ENCODE peak calls at places on chromosome 17, in nine cellular contexts. One of them, this sample, is unnamed.

GRCh38 chr17:55688057-55688456 is 34.6 kb downstream of the TMEM100 start:
- DNase-seq in prostate gland: no peak
- DNase-seq in uterus: no peak
- DNase-seq in ovary: no peak
- DNase-seq in neural progenitor cell: no peak
- DNase-seq in CD8-positive, alpha-beta T cell: no peak
- DNase-seq in mammary epithelial cell: no peak
- DNase-seq in adrenal gland: no peak
- DNase-seq in endodermal cell: no peak
- DNase-seq in this sample: no peak

GRCh38 chr17:63956296-63956920 is 16.3 kb downstream of the SCN4A start:
- DNase-seq in uterus: no peak
- DNase-seq in endodermal cell: no peak
- DNase-seq in ovary: no peak
- DNase-seq in adrenal gland: peak; percentile 69
- DNase-seq in prostate gland: no peak
- DNase-seq in CD8-positive, alpha-beta T cell: no peak
- DNase-seq in mammary epithelial cell: no peak
- DNase-seq in neural progenitor cell: no peak
- DNase-seq in this sample: no peak

GRCh38 chr17:60525347-60525623 is 757 bp downstream of the APPBP2 start:
- DNase-seq in ovary: no peak
- DNase-seq in adrenal gland: no peak
- DNase-seq in endodermal cell: no peak
- DNase-seq in CD8-positive, alpha-beta T cell: no peak
- DNase-seq in uterus: no peak
- DNase-seq in neural progenitor cell: peak; percentile 2
- DNase-seq in mammary epithelial cell: no peak
- DNase-seq in prostate gland: peak; percentile 10
- DNase-seq in this sample: no peak

GRCh38 chr17:42846594-42847280 is 2.4 kb downstream of the AOC2 start:
- DNase-seq in adrenal gland: peak; percentile 79
- DNase-seq in mammary epithelial cell: peak; percentile 32
- DNase-seq in neural progenitor cell: no peak
- DNase-seq in endodermal cell: no peak
- DNase-seq in ovary: no peak
- DNase-seq in CD8-positive, alpha-beta T cell: no peak
- DNase-seq in uterus: no peak
- DNase-seq in prostate gland: no peak
- DNase-seq in this sample: no peak

GRCh38 chr17:30095507-30096244 is 20.9 kb upstream of the NSRP1 start:
- DNase-seq in ovary: no peak
- DNase-seq in mammary epithelial cell: peak; percentile 64
- DNase-seq in CD8-positive, alpha-beta T cell: no peak
- DNase-seq in endodermal cell: peak; percentile 78
- DNase-seq in uterus: no peak
- DNase-seq in prostate gland: no peak
- DNase-seq in neural progenitor cell: peak; percentile 64
- DNase-seq in adrenal gland: no peak
- DNase-seq in this sample: peak; percentile 58

GRCh38 chr17:7192271-7192937 is 13.2 kb upstream of the ASGR1 start:
- DNase-seq in mammary epithelial cell: no peak
- DNase-seq in endodermal cell: peak; percentile 46
- DNase-seq in CD8-positive, alpha-beta T cell: no peak
- DNase-seq in neural progenitor cell: no peak
- DNase-seq in adrenal gland: no peak
- DNase-seq in ovary: no peak
- DNase-seq in uterus: no peak
- DNase-seq in prostate gland: no peak
- DNase-seq in this sample: no peak

GRCh38 chr17:80110927-80111701 is 9.7 kb downstream of the GAA start:
- DNase-seq in mammary epithelial cell: no peak
- DNase-seq in uterus: no peak
- DNase-seq in CD8-positive, alpha-beta T cell: no peak
- DNase-seq in neural progenitor cell: no peak
- DNase-seq in ovary: no peak
- DNase-seq in adrenal gland: no peak
- DNase-seq in endodermal cell: peak; percentile 49
- DNase-seq in prostate gland: no peak
- DNase-seq in this sample: no peak

GRCh38 chr17:354651-355556 is 2.3 kb upstream of the RPH3AL start:
- DNase-seq in CD8-positive, alpha-beta T cell: no peak
- DNase-seq in prostate gland: no peak
- DNase-seq in ovary: no peak
- DNase-seq in uterus: no peak
- DNase-seq in endodermal cell: no peak
- DNase-seq in neural progenitor cell: no peak
- DNase-seq in mammary epithelial cell: no peak
- DNase-seq in adrenal gland: no peak
- DNase-seq in this sample: no peak

GRCh38 chr17:71338396-71338795 is 782.4 kb upstream of the SOX9 start:
- DNase-seq in CD8-positive, alpha-beta T cell: no peak
- DNase-seq in uterus: no peak
- DNase-seq in ovary: no peak
- DNase-seq in mammary epithelial cell: peak; percentile 70
- DNase-seq in endodermal cell: no peak
- DNase-seq in adrenal gland: no peak
- DNase-seq in prostate gland: no peak
- DNase-seq in neural progenitor cell: no peak
- DNase-seq in this sample: no peak

GRCh38 chr17:72578817-72579470 is 458.1 kb downstream of the SOX9 start:
- DNase-seq in endodermal cell: no peak
- DNase-seq in prostate gland: no peak
- DNase-seq in neural progenitor cell: no peak
- DNase-seq in ovary: no peak
- DNase-seq in CD8-positive, alpha-beta T cell: no peak
- DNase-seq in mammary epithelial cell: no peak
- DNase-seq in adrenal gland: no peak
- DNase-seq in uterus: no peak
- DNase-seq in this sample: no peak

GRCh38 chr17:78684026-78684425 is 98.0 kb downstream of the CYTH1 start:
- DNase-seq in adrenal gland: no peak
- DNase-seq in CD8-positive, alpha-beta T cell: no peak
- DNase-seq in uterus: no peak
- DNase-seq in neural progenitor cell: no peak
- DNase-seq in ovary: no peak
- DNase-seq in mammary epithelial cell: no peak
- DNase-seq in endodermal cell: no peak
- DNase-seq in prostate gland: no peak
- DNase-seq in this sample: no peak

GRCh38 chr17:76593338-76593737 is 7.7 kb upstream of the ST6GALNAC2 start:
- DNase-seq in CD8-positive, alpha-beta T cell: no peak
- DNase-seq in ovary: no peak
- DNase-seq in neural progenitor cell: no peak
- DNase-seq in uterus: no peak
- DNase-seq in adrenal gland: no peak
- DNase-seq in endodermal cell: no peak
- DNase-seq in mammary epithelial cell: peak; percentile 93
- DNase-seq in prostate gland: no peak
- DNase-seq in this sample: no peak

GRCh38 chr17:44627513-44627912 is 28.8 kb upstream of the MEIOC start:
- DNase-seq in uterus: no peak
- DNase-seq in mammary epithelial cell: no peak
- DNase-seq in prostate gland: no peak
- DNase-seq in neural progenitor cell: no peak
- DNase-seq in endodermal cell: peak; percentile 70
- DNase-seq in ovary: no peak
- DNase-seq in CD8-positive, alpha-beta T cell: no peak
- DNase-seq in adrenal gland: no peak
- DNase-seq in this sample: no peak

GRCh38 chr17:42979511-42980273 is at the start of gene PTGES3L:
- DNase-seq in ovary: no peak
- DNase-seq in prostate gland: peak; percentile 28
- DNase-seq in mammary epithelial cell: no peak
- DNase-seq in endodermal cell: peak; percentile 91
- DNase-seq in adrenal gland: no peak
- DNase-seq in uterus: peak; percentile 48
- DNase-seq in neural progenitor cell: peak; percentile 67
- DNase-seq in CD8-positive, alpha-beta T cell: peak; percentile 14
- DNase-seq in this sample: no peak

GRCh38 chr17:35170968-35171771 is 23.0 kb downstream of the SLC35G3 start:
- DNase-seq in neural progenitor cell: no peak
- DNase-seq in endodermal cell: no peak
- DNase-seq in adrenal gland: no peak
- DNase-seq in ovary: no peak
- DNase-seq in CD8-positive, alpha-beta T cell: peak; percentile 31
- DNase-seq in prostate gland: no peak
- DNase-seq in mammary epithelial cell: peak; percentile 17
- DNase-seq in uterus: no peak
- DNase-seq in this sample: peak; percentile 24

GRCh38 chr17:13600475-13601316 is 1.0 kb downstream of the HS3ST3A1 start:
- DNase-seq in CD8-positive, alpha-beta T cell: no peak
- DNase-seq in endodermal cell: peak; percentile 85
- DNase-seq in mammary epithelial cell: no peak
- DNase-seq in neural progenitor cell: peak; percentile 73
- DNase-seq in uterus: no peak
- DNase-seq in prostate gland: no peak
- DNase-seq in adrenal gland: no peak
- DNase-seq in ovary: peak; percentile 23
- DNase-seq in this sample: no peak

GRCh38 chr17:77471984-77472836 is 331.4 kb downstream of the SEC14L1 start:
- DNase-seq in neural progenitor cell: peak; percentile 92
- DNase-seq in endodermal cell: peak; percentile 85
- DNase-seq in CD8-positive, alpha-beta T cell: no peak
- DNase-seq in ovary: peak; percentile 76
- DNase-seq in adrenal gland: no peak
- DNase-seq in mammary epithelial cell: peak; percentile 76
- DNase-seq in prostate gland: peak; percentile 78
- DNase-seq in uterus: peak; percentile 82
- DNase-seq in this sample: no peak

GRCh38 chr17:32755045-32755805 is 121.7 kb downstream of the MYO1D start:
- DNase-seq in mammary epithelial cell: peak; percentile 51
- DNase-seq in CD8-positive, alpha-beta T cell: no peak
- DNase-seq in adrenal gland: no peak
- DNase-seq in neural progenitor cell: peak; percentile 51
- DNase-seq in prostate gland: no peak
- DNase-seq in uterus: no peak
- DNase-seq in ovary: no peak
- DNase-seq in endodermal cell: no peak
- DNase-seq in this sample: peak; percentile 15
- TF ChIP-seq CTCF in mammary epithelial cell: peak; percentile 28
- TF ChIP-seq CTCF in CD8-positive, alpha-beta T cell: peak; percentile 54
- TF ChIP-seq CTCF in adrenal gland: peak; percentile 89
- TF ChIP-seq CTCF in neural progenitor cell: peak; percentile 67
- TF ChIP-seq CTCF in prostate gland: no peak
- TF ChIP-seq CTCF in uterus: peak; percentile 64
- TF ChIP-seq CTCF in ovary: peak; percentile 78
- TF ChIP-seq CTCF in endodermal cell: peak; percentile 64
- TF ChIP-seq CTCF in this sample: peak; percentile 18

GRCh38 chr17:75508122-75508719 is 7.1 kb downstream of the CASKIN2 start:
- DNase-seq in adrenal gland: peak; percentile 52
- DNase-seq in neural progenitor cell: no peak
- DNase-seq in uterus: no peak
- DNase-seq in CD8-positive, alpha-beta T cell: no peak
- DNase-seq in ovary: no peak
- DNase-seq in mammary epithelial cell: no peak
- DNase-seq in prostate gland: no peak
- DNase-seq in endodermal cell: no peak
- DNase-seq in this sample: no peak
- H3K4me3 ChIP-seq in adrenal gland: no peak overlapping the region
- H3K4me3 ChIP-seq in neural progenitor cell: no peak overlapping the region
- H3K4me3 ChIP-seq in uterus: no peak overlapping the region
- H3K4me3 ChIP-seq in CD8-positive, alpha-beta T cell: no peak overlapping the region
- H3K4me3 ChIP-seq in ovary: no peak overlapping the region
- H3K4me3 ChIP-seq in mammary epithelial cell: no peak overlapping the region
- H3K4me3 ChIP-seq in prostate gland: no peak overlapping the region
- H3K4me3 ChIP-seq in endodermal cell: no peak overlapping the region
- H3K4me3 ChIP-seq in this sample: no peak overlapping the region

GRCh38 chr17:81655378-81656117 is 794 bp downstream of the PDE6G start:
- DNase-seq in endodermal cell: peak; percentile 57
- DNase-seq in prostate gland: no peak
- DNase-seq in neural progenitor cell: peak; percentile 34
- DNase-seq in mammary epithelial cell: no peak
- DNase-seq in adrenal gland: no peak
- DNase-seq in ovary: no peak
- DNase-seq in uterus: no peak
- DNase-seq in CD8-positive, alpha-beta T cell: no peak
- DNase-seq in this sample: no peak
- H3K27me3 ChIP-seq in endodermal cell: no peaks in the 10 kb centered on the region
- H3K27me3 ChIP-seq in prostate gland: no peaks in the 10 kb centered on the region
- H3K27me3 ChIP-seq in neural progenitor cell: no peaks in the 10 kb centered on the region
- H3K27me3 ChIP-seq in mammary epithelial cell: no peaks in the 10 kb centered on the region
- H3K27me3 ChIP-seq in adrenal gland: no peaks in the 10 kb centered on the region
- H3K27me3 ChIP-seq in ovary: no peaks in the 10 kb centered on the region
- H3K27me3 ChIP-seq in uterus: peaks cover 6% of the 10 kb centered on the region
- H3K27me3 ChIP-seq in CD8-positive, alpha-beta T cell: no peaks in the 10 kb centered on the region
- H3K27me3 ChIP-seq in this sample: no peaks in the 10 kb centered on the region

GRCh38 chr17:4735825-4736651 is 3.6 kb upstream of the ZMYND15 start:
- DNase-seq in neural progenitor cell: no peak
- DNase-seq in CD8-positive, alpha-beta T cell: no peak
- DNase-seq in uterus: no peak
- DNase-seq in adrenal gland: peak; percentile 73
- DNase-seq in mammary epithelial cell: no peak
- DNase-seq in endodermal cell: no peak
- DNase-seq in ovary: no peak
- DNase-seq in prostate gland: no peak
- DNase-seq in this sample: no peak

GRCh38 chr17:4734857-4735475 is 3.7 kb downstream of the MED11 start:
- DNase-seq in ovary: no peak
- DNase-seq in CD8-positive, alpha-beta T cell: no peak
- DNase-seq in adrenal gland: no peak
- DNase-seq in uterus: no peak
- DNase-seq in neural progenitor cell: no peak
- DNase-seq in prostate gland: no peak
- DNase-seq in mammary epithelial cell: no peak
- DNase-seq in endodermal cell: no peak
- DNase-seq in this sample: no peak

GRCh38 chr17:4738136-4739121 is 1.2 kb upstream of the ZMYND15 start:
- DNase-seq in uterus: no peak
- DNase-seq in ovary: no peak
- DNase-seq in adrenal gland: no peak
- DNase-seq in endodermal cell: peak; percentile 71
- DNase-seq in neural progenitor cell: peak; percentile 33
- DNase-seq in mammary epithelial cell: peak; percentile 88
- DNase-seq in CD8-positive, alpha-beta T cell: peak; percentile 47
- DNase-seq in prostate gland: peak; percentile 42
- DNase-seq in this sample: no peak

GRCh38 chr17:4728124-4728523 is 3.1 kb upstream of the MED11 start:
- DNase-seq in adrenal gland: peak; percentile 75
- DNase-seq in mammary epithelial cell: peak; percentile 31
- DNase-seq in prostate gland: no peak
- DNase-seq in ovary: no peak
- DNase-seq in CD8-positive, alpha-beta T cell: no peak
- DNase-seq in endodermal cell: no peak
- DNase-seq in neural progenitor cell: no peak
- DNase-seq in uterus: no peak
- DNase-seq in this sample: no peak

DNA sequence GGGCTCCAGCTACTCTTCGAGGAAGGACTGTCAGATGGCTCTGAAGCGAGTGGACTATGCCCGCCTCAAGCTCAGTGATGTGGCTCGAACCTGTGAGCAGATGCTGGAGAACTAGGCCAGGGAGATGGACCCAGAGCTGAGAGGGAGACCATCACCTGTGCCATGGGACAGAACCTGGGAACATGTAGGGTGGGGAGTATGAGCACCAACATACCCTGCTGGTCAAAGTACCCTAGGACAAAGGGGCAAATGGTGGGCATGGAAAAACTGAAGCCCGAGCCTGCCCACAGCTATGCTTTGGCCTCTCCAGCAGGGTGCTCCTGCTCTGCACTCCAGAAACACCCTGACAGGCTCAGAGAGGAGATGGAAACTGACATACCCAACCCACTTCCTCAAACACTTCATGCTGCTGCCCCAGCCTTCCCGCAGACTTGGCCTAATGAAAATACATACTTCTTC is 1.9 kb downstream of the MED11 start:
- DNase-seq in uterus: no peak
- DNase-seq in CD8-positive, alpha-beta T cell: no peak
- DNase-seq in adrenal gland: no peak
- DNase-seq in mammary epithelial cell: no peak
- DNase-seq in neural progenitor cell: no peak
- DNase-seq in prostate gland: no peak
- DNase-seq in endodermal cell: peak; percentile 63
- DNase-seq in ovary: no peak
- DNase-seq in this sample: no peak
- TF ChIP-seq CTCF in uterus: no peak
- TF ChIP-seq CTCF in CD8-positive, alpha-beta T cell: no peak
- TF ChIP-seq CTCF in adrenal gland: peak; percentile 34
- TF ChIP-seq CTCF in mammary epithelial cell: no peak
- TF ChIP-seq CTCF in neural progenitor cell: peak; percentile 11
- TF ChIP-seq CTCF in prostate gland: no peak
- TF ChIP-seq CTCF in endodermal cell: peak; percentile 56
- TF ChIP-seq CTCF in ovary: no peak
- TF ChIP-seq CTCF in this sample: peak; percentile 59

This sample was measured in GM06990.